ENCODE peak calls at places on chromosomes 4 and X, in nine cellular contexts. S is KG1; B is amniotic epithelial cell; F is mesenchymal stem cell; U is activated naive CD8-positive, alpha-beta T cell treated with anti-CD3 and anti-CD28 coated beads for 36 hours; M is neural crest cell; N is GM13976; Q is aorta; I is ovary. E is an unnamed sample.

GRCh38 chr4:6718932-6719610 is 3.1 kb downstream of the BLOC1S4 start:
- DNase-seq in S (no peak), B (no peak), F (no peak), U (no peak), M (no peak), N (no peak), Q (no peak), I (no peak), E (no peak)

GRCh38 chrX:13043138-13043537 is 1.3 kb downstream of the FAM9C start:
- DNase-seq in S (no peak), B (no peak), F (no peak), U (no peak), M (no peak), N (no peak), Q (no peak), I (no peak), E (no peak)

GRCh38 chrX:13911581-13911980 is 94.7 kb upstream of the GPM6B start:
- DNase-seq in S (no peak), B (peak), F (no peak), U (no peak), M (no peak), N (no peak), Q (no peak), I (no peak), E (no peak)

GRCh38 chrX:150324919-150325318 is 38.2 kb upstream of the MAMLD1 start:
- DNase-seq in S (no peak), B (no peak), F (no peak), U (no peak), M (no peak), N (no peak), Q (no peak), I (no peak), E (no peak)

GRCh38 chr4:147287588-147287890 is 193.4 kb upstream of the EDNRA start:
- DNase-seq in S (no peak), B (no peak), F (peak), U (no peak), M (no peak), N (no peak), Q (no peak), I (no peak), E (no peak)

GRCh38 chr4:16196482-16197393 is 29.5 kb downstream of the TAPT1 start:
- DNase-seq in S (no peak), B (peak), F (peak), U (no peak), M (no peak), N (no peak), Q (no peak), I (no peak), E (peak)

GRCh38 chr4:159158989-159159388 is 56.1 kb downstream of the RAPGEF2 start:
- DNase-seq in S (no peak), B (no peak), F (no peak), U (no peak), M (no peak), N (no peak), Q (no peak), I (no peak), E (no peak)

GRCh38 chr4:32010221-32010620 is 1290.1 kb downstream of the PCDH7 start:
- DNase-seq in S (no peak), B (no peak), F (peak), U (no peak), M (no peak), N (no peak), Q (no peak), I (no peak), E (no peak)

GRCh38 chr4:113878718-113879117 is 100.7 kb downstream of the ARSJ start:
- DNase-seq in S (no peak), B (peak), F (peak), U (no peak), M (peak), N (no peak), Q (no peak), I (no peak), E (no peak)

GRCh38 chrX:153897899-153898298 is 6.6 kb upstream of the AVPR2 start:
- DNase-seq in S (no peak), B (no peak), F (no peak), U (no peak), M (no peak), N (no peak), Q (no peak), I (no peak), E (no peak)

E was measured in germinal center.